ENCODE peak calls at places on chromosomes 12 and 14, in six cellular contexts. K is IMR-90, S is endothelial cell of umbilical vein, G is cardiac muscle cell, F is Caco-2, B is lower lobe of right lung. O is an unnamed sample.
A peak's percentile ranks its signal among the peaks of the same experiment; 100 is the strongest.

GRCh38 chr14:75542585-75543091 is 20.4 kb downstream of the BATF start:
- DNase-seq in S (no peak), F (no peak), G (peak; percentile 85), B (peak; percentile 87), K (no peak), O (peak; percentile 89)

GRCh38 chr12:46546634-46547273 is 174.2 kb upstream of the SLC38A2 start:
- DNase-seq in B (no peak), K (peak; percentile 80), G (no peak), F (no peak), S (no peak), O (no peak)

GRCh38 chr14:76953196-76953945 is 75.1 kb downstream of the IRF2BPL start:
- DNase-seq in K (peak; percentile 68), B (peak; percentile 82), G (peak; percentile 77), F (peak; percentile 63), S (peak; percentile 72), O (peak; percentile 81)

GRCh38 chr14:39731912-39732311 is 299.7 kb upstream of the FBXO33 start:
- DNase-seq in G (no peak), K (no peak), B (no peak), F (no peak), S (no peak), O (no peak)

GRCh38 chr12:74365178-74365964 is 172.3 kb upstream of the ATXN7L3B start:
- DNase-seq in G (peak; percentile 48), F (peak; percentile 44), K (peak; percentile 33), B (peak; percentile 23), S (peak; percentile 57), O (no peak)

GRCh38 chr14:50937325-50937724 is 7.0 kb downstream of the PYGL start:
- DNase-seq in F (no peak), B (no peak), S (no peak), K (peak; percentile 80), G (peak; percentile 69), O (no peak)

GRCh38 chr12:124191024-124191359 is 103.9 kb upstream of the RFLNA start:
- DNase-seq in F (peak; percentile 67), G (peak; percentile 23), K (no peak), B (no peak), S (peak; percentile 9), O (no peak)

GRCh38 chr12:11777962-11778361 is 128.5 kb downstream of the ETV6 start:
- DNase-seq in G (no peak), S (no peak), F (no peak), K (no peak), B (no peak), O (no peak)

GRCh38 chr12:98446716-98447115 is 68.7 kb upstream of the TMPO start:
- DNase-seq in S (no peak), G (peak; percentile 88), K (no peak), F (no peak), B (no peak), O (no peak)

GRCh38 chr14:89337912-89338311 is 79.1 kb downstream of the FOXN3 start:
- DNase-seq in S (no peak), B (no peak), F (peak; percentile 40), K (peak; percentile 29), G (peak; percentile 35), O (no peak)

GRCh38 chr12:16685107-16685506 is 79.1 kb upstream of the LMO3 start:
- DNase-seq in K (peak; percentile 1), F (no peak), G (peak; percentile 40), S (no peak), B (no peak), O (no peak)

GRCh38 chr12:5773550-5773949 is 171.5 kb downstream of the ANO2 start:
- DNase-seq in S (no peak), K (no peak), G (no peak), B (no peak), F (no peak), O (no peak)

GRCh38 chr14:53956427-53957201 is at the start of gene BMP4:
- DNase-seq in F (peak; percentile 96), S (peak; percentile 86), K (peak; percentile 30), G (peak; percentile 64), B (peak; percentile 75), O (peak; percentile 90)

GRCh38 chr14:94426526-94426925 is 26.1 kb downstream of the SERPINA11 start:
- DNase-seq in K (no peak), G (no peak), S (no peak), B (no peak), F (no peak), O (no peak)

GRCh38 chr14:72104011-72104613 is 171.9 kb downstream of the RGS6 start:
- DNase-seq in K (no peak), F (no peak), S (no peak), G (no peak), B (peak; percentile 49), O (no peak)

GRCh38 chr12:67649165-67650126 is 901 bp downstream of the DYRK2 start:
- DNase-seq in B (peak; percentile 64), S (peak; percentile 25), F (peak; percentile 38), K (no peak), G (no peak), O (peak; percentile 86)

GRCh38 chr14:33239465-33239864 is 300.8 kb downstream of the NPAS3 start:
- DNase-seq in B (no peak), S (no peak), F (no peak), G (no peak), K (no peak), O (no peak)

GRCh38 chr12:54282949-54283593 is 2.5 kb downstream of the HNRNPA1 start:
- DNase-seq in B (no peak), S (no peak), G (no peak), F (no peak), K (no peak), O (no peak)

GRCh38 chr12:49527361-49528130 is 11.3 kb upstream of the KCNH3 start:
- DNase-seq in K (no peak), B (no peak), G (no peak), F (no peak), S (no peak), O (no peak)

GRCh38 chr14:50037837-50038236 is 78.5 kb downstream of the VCPKMT start:
- DNase-seq in S (no peak), F (no peak), K (no peak), G (peak; percentile 22), B (peak; percentile 55), O (no peak)

GRCh38 chr12:54206807-54207206 is 18.0 kb upstream of the SMUG1 start:
- DNase-seq in G (no peak), F (no peak), B (no peak), S (no peak), K (no peak), O (no peak)

GRCh38 chr12:12564911-12565310 is 2.2 kb upstream of the DUSP16 start:
- DNase-seq in G (no peak), F (no peak), K (no peak), B (no peak), S (no peak), O (no peak)

GRCh38 chr12:80752464-80752863 is 35.8 kb downstream of the MYF5 start:
- DNase-seq in G (no peak), B (no peak), S (no peak), K (peak; percentile 35), F (no peak), O (no peak)

GRCh38 chr12:1642513-1642912 is 13.5 kb downstream of the WNT5B start:
- DNase-seq in G (no peak), F (no peak), K (no peak), B (no peak), S (no peak), O (no peak)

GRCh38 chr12:107415834-107416233 is 269.8 kb upstream of the PWP1 start:
- DNase-seq in B (no peak), G (no peak), F (no peak), S (no peak), K (no peak), O (no peak)

GRCh38 chr14:61514006-61514830 is 181.1 kb upstream of the HIF1A start:
- DNase-seq in S (no peak), K (peak; percentile 37), B (no peak), G (peak; percentile 88), F (peak; percentile 47), O (no peak)

GRCh38 chr12:90954428-90954827 is 548 bp downstream of the CCER1 start:
- DNase-seq in F (no peak), G (no peak), S (no peak), B (no peak), K (no peak), O (peak; percentile 60)

GRCh38 chr12:127280393-127281275 is 986.3 kb upstream of the TMEM132C start:
- DNase-seq in F (no peak), K (no peak), G (peak; percentile 1), S (no peak), B (peak; percentile 75), O (no peak)

GRCh38 chr14:100117647-100118376 is 41.6 kb downstream of the DEGS2 start:
- DNase-seq in K (no peak), G (no peak), S (no peak), B (no peak), F (no peak), O (no peak)

GRCh38 chr12:25249951-25250738 is 584 bp downstream of the KRAS start:
- DNase-seq in B (peak; percentile 79), S (peak; percentile 53), G (peak; percentile 20), F (peak; percentile 60), K (peak; percentile 20), O (peak; percentile 95)

GRCh38 chr14:59251811-59252771 is 63.6 kb downstream of the DAAM1 start:
- DNase-seq in B (no peak), S (no peak), K (peak; percentile 44), G (peak; percentile 90), F (no peak), O (no peak)

GRCh38 chr12:75754698-75755097 is 243.3 kb upstream of the KRR1 start:
- DNase-seq in F (no peak), S (no peak), K (peak; percentile 28), G (no peak), B (no peak), O (no peak)

GRCh38 chr12:57166971-57167371 is 19.6 kb upstream of the LRP1-AS start:
- DNase-seq in B (no peak), G (no peak), S (peak; percentile 17), K (peak; percentile 90), F (no peak), O (no peak)
- H3K36me3 ChIP-seq in B (peaks cover 92% of the 10 kb centered on the region), G (peaks cover 46% of the 10 kb centered on the region), S (no peaks in the 10 kb centered on the region), K (peaks cover 80% of the 10 kb centered on the region), F (peaks cover 2% of the 10 kb centered on the region), O (no peaks in the 10 kb centered on the region)

GRCh38 chr12:63423839-63424238 is 244.5 kb downstream of the DPY19L2 start:
- DNase-seq in B (no peak), F (no peak), S (no peak), K (no peak), G (no peak), O (no peak)
- TF ChIP-seq CTCF in B (no peak), F (no peak), S (no peak), K (no peak), G (no peak), O (no peak)

GRCh38 chr14:105865266-105865903 is 339.0 kb downstream of the TMEM121 start:
- DNase-seq in B (no peak), S (no peak), K (no peak), F (peak; percentile 16), G (no peak), O (no peak)
- H3K9me3 ChIP-seq in B (no peaks in the 10 kb centered on the region), S (peaks cover 9% of the 10 kb centered on the region), K (peaks cover 54% of the 10 kb centered on the region), F (no peaks in the 10 kb centered on the region), G (no peaks in the 10 kb centered on the region), O (no peaks in the 10 kb centered on the region)

DNA sequence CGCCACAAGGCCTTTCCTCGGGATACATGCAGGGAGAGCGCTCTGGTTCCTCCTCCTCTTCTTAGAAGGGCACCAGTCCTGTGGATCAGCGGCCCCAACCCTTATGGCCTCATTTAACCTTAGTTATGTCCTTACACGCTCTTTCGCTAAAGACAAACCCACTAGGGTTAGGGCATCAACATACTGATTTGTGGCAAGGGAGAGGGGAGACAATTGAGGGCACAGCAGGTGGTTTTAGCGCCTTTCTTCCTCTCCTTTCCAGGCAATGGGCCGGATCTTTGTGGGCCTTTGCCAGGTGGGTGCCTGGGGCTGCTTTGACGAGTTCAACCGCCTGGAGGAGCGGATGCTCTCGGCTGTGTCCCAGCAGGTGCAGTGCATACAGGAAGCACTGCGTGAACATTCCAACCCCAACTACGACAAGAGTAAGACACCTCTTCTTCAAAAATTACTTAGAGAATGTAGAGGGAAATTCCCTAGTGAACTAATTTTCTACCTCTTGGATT is 43.6 kb downstream of the DYNC1H1 start:
- DNase-seq in B (no peak), S (no peak), G (no peak), F (no peak), K (no peak), O (no peak)
- H3K36me3 ChIP-seq in B (peaks cover 100% of the 10 kb centered on the region), S (peaks cover 55% of the 10 kb centered on the region), G (peaks cover 93% of the 10 kb centered on the region), F (peaks cover 4% of the 10 kb centered on the region), K (peaks cover 84% of the 10 kb centered on the region), O (peaks cover 100% of the 10 kb centered on the region)

O was measured in left lung.